ENCODE peak calls at places on chromosomes 6 and 20, in seven cellular contexts. R, N, E, G, P, V and O are unnamed samples.

GRCh38 chr6:41964201-41964887 is 22.7 kb upstream of the CCND3 start:
- DNase-seq in E (no peak), P (no peak), R (no peak), V (no peak), G (no peak), N (no peak), O (no peak)

GRCh38 chr20:43535370-43536004 is 23.3 kb upstream of the SGK2 start:
- DNase-seq in E (no peak), P (no peak), G (no peak), N (no peak), V (no peak), R (no peak), O (no peak)

GRCh38 chr20:62774762-62775161 is 21.5 kb upstream of the MRGBP start:
- DNase-seq in R (no peak), N (no peak), V (no peak), G (no peak), E (no peak), P (no peak), O (no peak)

GRCh38 chr20:9081423-9081966 is 12.6 kb downstream of the PLCB4 start:
- DNase-seq in E (peak), R (no peak), P (no peak), G (no peak), V (peak), N (no peak), O (no peak)

GRCh38 chr20:63087236-63087871 is 80.6 kb upstream of the BHLHE23 start:
- DNase-seq in R (no peak), E (no peak), V (no peak), N (no peak), G (no peak), P (no peak), O (no peak)

GRCh38 chr6:143115698-143116097 is 55.0 kb downstream of the AIG1 start:
- DNase-seq in E (no peak), N (no peak), R (no peak), V (no peak), G (no peak), P (no peak), O (no peak)

GRCh38 chr6:87105823-87106222 is 10.9 kb upstream of the CGA start:
- DNase-seq in G (peak), P (no peak), R (no peak), V (no peak), N (peak), E (peak), O (no peak)

GRCh38 chr6:137909533-137909932 is 42.5 kb downstream of the TNFAIP3 start:
- DNase-seq in V (no peak), G (no peak), R (no peak), P (no peak), N (no peak), E (no peak), O (no peak)

GRCh38 chr6:4134841-4135664 is at the start of gene ECI2:
- DNase-seq in R (peak), N (peak), G (no peak), P (no peak), E (peak), V (no peak), O (no peak)

GRCh38 chr6:38697846-38698245 is 5.1 kb downstream of the GLO1 start:
- DNase-seq in R (no peak), V (no peak), N (no peak), P (no peak), G (no peak), E (no peak), O (no peak)

DNA sequence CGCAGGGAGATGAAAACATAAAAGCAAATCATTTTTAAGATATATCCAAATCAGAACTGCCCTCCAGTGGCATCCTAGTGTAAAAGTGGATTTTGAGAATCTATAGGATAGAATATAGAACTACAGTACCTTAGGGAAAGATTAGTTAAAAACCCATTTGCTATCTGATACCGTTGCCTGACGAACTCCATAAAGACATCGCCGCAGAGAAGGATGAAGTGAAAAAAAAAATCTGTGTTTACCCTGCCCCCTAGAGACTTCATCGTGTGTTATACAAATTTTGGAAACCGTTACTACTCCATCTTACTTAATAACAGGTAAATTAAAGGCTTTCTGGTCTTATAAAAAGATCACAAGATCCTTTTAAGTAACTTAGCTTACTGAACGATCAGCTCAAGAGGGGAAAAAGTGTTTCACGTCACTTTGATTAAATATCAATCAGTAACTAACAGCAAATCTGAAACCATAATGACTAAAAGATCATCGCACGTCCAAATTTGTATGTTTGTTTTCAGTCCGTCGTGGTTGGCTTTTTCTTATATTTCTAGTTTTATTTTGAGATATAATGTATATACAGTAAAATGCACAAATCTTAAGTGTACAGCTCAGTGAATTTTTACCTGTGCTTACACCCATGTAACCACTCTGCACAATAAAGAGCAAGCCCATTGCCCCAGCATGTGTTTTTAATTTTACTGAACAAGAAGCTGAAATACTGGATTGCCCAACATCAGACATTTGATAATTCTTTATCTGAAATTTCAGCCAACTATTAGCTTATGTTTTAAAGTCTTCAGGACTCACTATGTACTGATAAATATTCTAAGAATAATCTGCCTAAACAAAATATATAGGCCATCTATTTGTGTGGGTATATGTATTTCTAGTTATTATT is 879 bp upstream of the MCM3 start:
- DNase-seq in P (no peak), V (peak), N (no peak), G (no peak), R (no peak), E (peak), O (no peak)
- TF ChIP-seq CTCF in P (peak), V (peak), N (peak), G (no peak), R (no peak), E (peak), O (peak)

GRCh38 chr20:17890330-17890729 is 78.3 kb downstream of the SNX5 start:
- DNase-seq in R (no peak), E (no peak), P (no peak), G (no peak), V (no peak), N (no peak), O (no peak)
- H3K4me3 ChIP-seq in R (no peak), E (no peak), P (no peak), G (no peak), V (no peak), N (no peak), O (no peak)

GRCh38 chr20:47464380-47465101 is 37.1 kb upstream of the NCOA3 start:
- DNase-seq in G (peak), V (peak), N (peak), R (peak), E (peak), P (peak), O (peak)
- TF ChIP-seq CTCF in G (peak), V (peak), N (peak), R (no peak), E (peak), P (peak), O (peak)

GRCh38 chr6:98525860-98526259 is 308.5 kb upstream of the POU3F2 start:
- DNase-seq in E (no peak), V (no peak), G (no peak), P (no peak), R (no peak), N (no peak), O (no peak)
- H3K4me3 ChIP-seq in E (no peak), V (no peak), G (no peak), P (no peak), R (no peak), N (no peak), O (no peak)

GRCh38 chr20:32623667-32624157 is 38.6 kb upstream of the NOL4L start:
- DNase-seq in N (no peak), V (no peak), R (no peak), G (no peak), E (no peak), P (no peak), O (no peak)
- TF ChIP-seq CTCF in N (no peak), V (no peak), R (no peak), G (no peak), E (no peak), P (peak), O (no peak)

GRCh38 chr6:168852336-168852884 is 401.2 kb downstream of the THBS2 start:
- DNase-seq in G (no peak), R (no peak), V (no peak), N (no peak), P (no peak), E (peak), O (no peak)

GRCh38 chr6:168848797-168849196 is 404.8 kb downstream of the THBS2 start:
- DNase-seq in N (no peak), P (no peak), R (no peak), G (no peak), E (no peak), V (no peak), O (no peak)

GRCh38 chr6:168849459-168849858 is 404.2 kb downstream of the THBS2 start:
- DNase-seq in E (no peak), G (no peak), R (no peak), V (no peak), P (no peak), N (no peak), O (no peak)

DNA sequence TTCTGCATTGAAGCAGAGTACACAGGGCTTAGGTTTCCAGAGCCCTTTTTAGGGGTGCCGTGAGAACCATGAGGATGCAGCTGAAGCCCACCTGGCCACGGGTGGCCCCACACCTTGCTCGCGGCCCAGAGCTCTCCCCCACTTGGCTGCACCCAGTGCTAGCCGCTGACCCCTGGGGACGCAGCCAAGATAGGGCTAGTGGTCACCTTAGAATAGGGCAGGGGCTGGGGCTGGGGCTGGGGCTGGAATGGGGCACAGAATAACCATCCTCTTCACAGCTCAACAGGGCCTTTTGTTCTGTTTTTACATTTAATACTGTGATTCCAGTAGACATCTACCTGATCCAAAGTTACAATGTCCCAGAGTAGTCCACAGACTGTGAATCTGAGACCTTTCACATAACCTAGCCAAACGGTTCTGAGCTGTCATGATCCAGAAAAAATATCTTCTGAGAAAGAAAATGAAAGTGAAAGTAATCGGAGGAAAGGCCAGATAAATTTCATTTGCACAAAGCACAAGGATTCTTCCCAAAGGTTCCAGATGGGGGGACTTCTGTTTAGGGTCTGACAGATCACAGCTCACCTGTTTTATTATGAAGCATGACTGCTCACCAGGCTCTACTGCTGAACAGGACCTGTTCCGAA is 402.1 kb downstream of the THBS2 start:
- DNase-seq in V (no peak), N (no peak), P (no peak), G (no peak), E (peak), R (no peak), O (no peak)
- H3K4me3 ChIP-seq in V (peak), N (peak), P (no peak), G (peak), E (peak), R (no peak), O (peak)

DNA sequence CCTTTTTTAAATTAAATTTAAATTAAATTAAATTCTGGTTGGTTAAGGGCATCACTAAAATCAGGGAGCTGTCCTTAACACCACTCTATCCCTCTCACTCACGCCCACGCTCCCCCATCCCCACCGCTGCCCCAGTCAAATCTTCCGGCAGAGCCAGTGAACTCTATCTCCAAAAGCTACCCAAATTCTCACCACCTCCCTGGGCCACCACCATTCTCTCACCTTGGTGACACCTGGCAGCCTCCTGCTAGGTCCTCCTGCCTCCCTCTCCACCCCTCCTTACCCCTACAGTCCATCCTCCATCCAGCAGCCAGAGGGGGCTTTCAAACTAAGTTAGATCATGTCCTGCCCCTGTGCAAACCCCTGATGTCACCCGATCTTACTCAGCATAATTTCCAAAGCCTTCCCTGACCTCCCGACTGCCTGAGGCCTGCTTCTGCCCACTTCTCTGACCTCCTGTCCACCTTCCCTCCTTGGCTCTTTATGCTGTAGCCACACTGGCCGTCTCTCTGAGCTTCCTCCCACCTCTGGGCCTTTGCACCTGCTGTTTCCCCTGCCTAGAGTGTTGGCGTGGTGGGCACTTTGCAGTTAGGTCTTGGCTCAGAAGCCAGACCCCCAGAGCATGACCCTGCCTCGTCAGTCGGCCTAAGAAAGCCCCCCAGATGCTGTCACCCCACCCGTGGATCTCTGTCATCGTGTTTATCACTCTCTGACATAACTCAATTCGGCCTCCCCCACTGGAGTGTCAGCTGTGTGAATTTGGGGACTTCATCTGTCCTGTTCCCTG is 24.7 kb downstream of the PTGIS start:
- DNase-seq in V (no peak), N (no peak), E (no peak), R (no peak), P (no peak), G (no peak), O (no peak)
- TF ChIP-seq CTCF in V (no peak), N (no peak), E (no peak), R (no peak), P (no peak), G (no peak), O (no peak)

GRCh38 chr20:37358366-37359150 is 12.6 kb downstream of the SRC start:
- DNase-seq in V (no peak), R (no peak), P (no peak), E (peak), G (no peak), N (no peak), O (no peak)
- H3K4me3 ChIP-seq in V (no peak), R (no peak), P (no peak), E (no peak), G (no peak), N (no peak), O (no peak)

DNA sequence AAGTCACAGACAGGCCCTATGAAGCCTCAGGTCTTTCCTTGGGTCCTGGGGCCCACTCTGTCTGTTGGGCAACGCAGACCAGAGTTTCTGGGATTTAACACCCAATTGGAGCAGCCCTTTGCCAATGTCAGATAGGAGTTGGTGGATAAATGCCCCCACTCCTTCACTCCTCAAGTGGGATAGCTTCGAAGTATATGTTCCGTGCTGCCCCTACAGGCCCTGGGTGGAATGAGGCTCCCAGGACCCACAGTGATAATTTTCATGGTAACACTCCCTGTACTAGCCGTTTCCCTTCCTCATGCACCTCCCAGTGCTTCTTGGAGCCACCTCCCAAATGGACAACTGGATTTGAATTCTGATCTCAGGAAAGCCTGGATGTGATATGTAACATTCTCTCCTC is 145.4 kb downstream of the FOXA2 start:
- DNase-seq in G (no peak), P (no peak), N (no peak), R (no peak), E (no peak), V (no peak), O (no peak)
- TF ChIP-seq CTCF in G (peak), P (no peak), N (peak), R (no peak), E (peak), V (no peak), O (peak)

DNA sequence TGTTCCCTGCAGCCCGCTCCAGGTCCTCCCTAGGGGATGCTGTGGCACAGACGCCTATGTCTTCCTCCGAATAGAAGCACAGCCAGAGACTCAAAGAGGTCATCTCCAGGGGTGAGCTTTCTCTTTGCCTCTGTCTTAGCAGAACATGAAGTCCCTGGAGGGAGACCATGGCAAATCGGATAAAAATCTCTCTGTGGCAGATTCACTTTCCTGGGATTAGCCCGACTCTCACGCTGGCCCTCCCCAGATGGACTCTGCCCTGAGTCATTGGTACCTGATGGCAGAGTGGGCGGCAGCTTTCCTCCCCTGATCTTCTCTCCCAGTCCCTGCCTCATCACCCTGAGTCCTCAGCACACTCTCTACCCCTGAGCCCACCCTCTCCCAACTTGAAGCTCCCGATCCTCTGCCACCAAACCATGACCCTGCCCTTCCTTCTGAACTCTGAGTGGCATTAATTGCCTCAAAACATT is 58.0 kb upstream of the CCDC167 start:
- DNase-seq in P (no peak), G (no peak), R (no peak), V (no peak), N (no peak), E (no peak), O (no peak)
- H3K4me3 ChIP-seq in P (no peak), G (no peak), R (no peak), V (no peak), N (no peak), E (no peak), O (no peak)